ENCODE peak calls at places on chromosomes 7 and 10, in nine cellular contexts. K is GM23338, M is sigmoid colon, Y is stomach, F is H1, T is prostate gland, J is spleen, L is transverse colon, G is Panc1. A is an unnamed sample.

GRCh38 chr10:33661580-33662269 is 327.3 kb upstream of the NRP1 start:
- DNase-seq in G (no peak), M (peak; percentile 84), Y (peak; percentile 26), J (peak; percentile 84), L (peak; percentile 29), F (no peak), K (no peak), T (peak; percentile 58), A (peak; percentile 87)

GRCh38 chr10:128599538-128599937 is 473.3 kb upstream of the MKI67 start:
- DNase-seq in Y (no peak), F (no peak), J (no peak), M (no peak), G (no peak), K (no peak), T (no peak), L (no peak), A (no peak)

GRCh38 chr7:80172387-80172786 is 37.8 kb downstream of the GNAI1 start:
- DNase-seq in M (no peak), F (no peak), T (no peak), K (no peak), Y (no peak), G (no peak), L (no peak), J (no peak), A (no peak)

GRCh38 chr10:101214446-101215396 is 14.5 kb downstream of the LBX1 start:
- DNase-seq in F (peak; percentile 95), T (peak; percentile 30), L (peak; percentile 61), Y (peak; percentile 65), K (peak; percentile 96), G (no peak), M (no peak), J (peak; percentile 88), A (no peak)

GRCh38 chr10:48579251-48579960 is 25.5 kb downstream of the ARHGAP22 start:
- DNase-seq in T (no peak), K (no peak), L (no peak), J (no peak), M (no peak), Y (no peak), G (no peak), F (no peak), A (no peak)

GRCh38 chr10:73837072-73837471 is 25.7 kb upstream of the NDST2 start:
- DNase-seq in Y (no peak), F (no peak), G (no peak), M (no peak), T (no peak), K (no peak), L (no peak), J (no peak), A (no peak)

GRCh38 chr7:94856643-94857042 is 50.8 kb upstream of the PPP1R9A start:
- DNase-seq in F (no peak), L (no peak), J (no peak), M (no peak), Y (no peak), T (no peak), G (no peak), K (no peak), A (no peak)

GRCh38 chr10:126302831-126303230 is 85.4 kb downstream of the ADAM12 start:
- DNase-seq in F (no peak), K (peak; percentile 16), M (no peak), G (no peak), Y (no peak), L (no peak), J (no peak), T (no peak), A (no peak)

GRCh38 chr7:143415696-143416095 is 7.0 kb upstream of the EPHA1 start:
- DNase-seq in G (no peak), J (no peak), Y (no peak), T (no peak), L (no peak), F (no peak), K (no peak), M (no peak), A (no peak)

GRCh38 chr7:143408686-143409551 is at the start of gene EPHA1:
- DNase-seq in Y (peak; percentile 78), G (no peak), K (peak; percentile 97), M (no peak), J (no peak), T (peak; percentile 77), F (peak; percentile 83), L (peak; percentile 75), A (no peak)

GRCh38 chr7:143410523-143411004 is 1.9 kb upstream of the EPHA1 start:
- DNase-seq in K (peak; percentile 84), L (no peak), Y (no peak), T (no peak), M (peak; percentile 85), G (no peak), F (no peak), J (no peak), A (no peak)

GRCh38 chr7:143413123-143413522 is 4.5 kb upstream of the EPHA1 start:
- DNase-seq in G (no peak), J (no peak), F (no peak), T (no peak), M (no peak), L (no peak), Y (no peak), K (no peak), A (no peak)

DNA sequence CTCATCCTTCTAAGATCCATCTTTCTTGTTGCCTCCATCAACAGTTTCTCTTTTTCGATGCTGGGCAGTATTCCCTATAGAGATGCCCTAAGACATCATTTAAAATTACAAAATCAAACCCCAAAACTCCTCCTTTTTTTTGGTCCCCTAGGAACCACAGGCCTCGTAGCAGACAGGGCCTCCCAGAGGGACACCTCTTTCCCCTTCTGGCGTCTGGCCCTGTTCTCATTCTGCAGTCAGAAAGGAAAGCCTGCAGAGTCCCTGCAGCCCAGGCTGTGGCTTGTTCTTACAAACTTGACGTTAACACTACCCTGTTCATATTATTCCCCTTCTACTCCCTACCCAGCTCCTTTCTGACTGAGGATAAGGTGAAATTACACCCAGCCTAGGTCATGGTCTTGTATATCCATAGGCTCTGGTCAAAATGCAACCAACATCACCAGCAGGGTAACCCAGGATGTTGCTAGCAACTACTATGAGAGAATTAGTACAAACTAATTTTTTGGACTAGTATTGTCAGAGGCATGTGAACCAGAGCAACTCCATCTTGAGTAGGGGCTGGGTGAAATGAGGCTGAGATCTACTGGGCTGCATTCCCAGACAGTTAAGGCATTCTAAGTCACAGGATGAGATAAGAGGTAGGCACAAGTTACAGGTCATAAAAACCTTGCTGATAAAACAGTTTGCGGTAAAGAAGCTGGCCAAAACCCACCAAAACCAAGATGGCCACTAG is 3.5 kb upstream of the EPHA1 start:
- DNase-seq in M (no peak), L (no peak), F (no peak), T (no peak), J (no peak), Y (no peak), K (no peak), G (no peak), A (no peak)
- H3K4me1 ChIP-seq in M (peaks cover 26% of the 10 kb centered on the region), L (peaks cover 10% of the 10 kb centered on the region), F (peaks cover 14% of the 10 kb centered on the region), T (no peaks in the 10 kb centered on the region), J (peaks cover 24% of the 10 kb centered on the region), Y (peaks cover 27% of the 10 kb centered on the region), K (peaks cover 65% of the 10 kb centered on the region), G (peaks cover 3% of the 10 kb centered on the region), A (peaks cover 45% of the 10 kb centered on the region)

GRCh38 chr10:4344544-4344994 is 481.4 kb upstream of the AKR1E2 start:
- DNase-seq in G (peak; percentile 57), M (peak; percentile 90), T (no peak), F (no peak), J (no peak), L (peak; percentile 24), Y (no peak), K (peak; percentile 46), A (peak; percentile 83)

GRCh38 chr10:4347397-4347796 is 478.6 kb upstream of the AKR1E2 start:
- DNase-seq in T (no peak), J (no peak), F (no peak), G (no peak), M (no peak), L (no peak), Y (no peak), K (no peak), A (no peak)

GRCh38 chr10:4345842-4346241 is 480.2 kb upstream of the AKR1E2 start:
- DNase-seq in F (no peak), G (no peak), K (no peak), M (no peak), Y (no peak), T (no peak), J (no peak), L (no peak), A (no peak)

GRCh38 chr10:4343798-4344370 is 482.1 kb upstream of the AKR1E2 start:
- DNase-seq in T (no peak), M (no peak), G (no peak), L (no peak), J (no peak), K (no peak), Y (no peak), F (no peak), A (no peak)

DNA sequence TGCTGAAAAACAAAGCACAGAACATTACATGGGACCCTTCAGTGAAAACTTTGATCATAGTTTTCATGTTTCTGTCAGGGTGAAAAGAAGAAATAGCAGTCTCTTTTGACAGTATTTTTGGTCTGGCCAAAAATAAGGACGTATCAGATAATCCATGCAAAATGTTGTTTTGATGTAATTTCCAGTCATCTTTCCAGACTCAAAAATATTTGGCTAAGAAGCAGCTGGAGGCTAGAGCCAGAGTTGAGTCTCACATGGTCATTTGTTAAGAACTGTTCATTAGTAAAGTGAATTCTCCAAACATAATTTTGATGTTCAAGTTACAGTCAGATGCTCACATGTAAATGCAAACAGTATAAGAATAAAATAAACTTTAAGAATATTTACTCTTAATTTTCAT is 479.8 kb upstream of the AKR1E2 start:
- DNase-seq in G (no peak), L (no peak), Y (no peak), T (no peak), M (no peak), J (no peak), K (no peak), F (no peak), A (no peak)
- TF ChIP-seq POLR2AphosphoS5 in G (no peak), L (no peak), Y (no peak), T (no peak), M (no peak), J (no peak), K (no peak), F (no peak), A (no peak)

DNA sequence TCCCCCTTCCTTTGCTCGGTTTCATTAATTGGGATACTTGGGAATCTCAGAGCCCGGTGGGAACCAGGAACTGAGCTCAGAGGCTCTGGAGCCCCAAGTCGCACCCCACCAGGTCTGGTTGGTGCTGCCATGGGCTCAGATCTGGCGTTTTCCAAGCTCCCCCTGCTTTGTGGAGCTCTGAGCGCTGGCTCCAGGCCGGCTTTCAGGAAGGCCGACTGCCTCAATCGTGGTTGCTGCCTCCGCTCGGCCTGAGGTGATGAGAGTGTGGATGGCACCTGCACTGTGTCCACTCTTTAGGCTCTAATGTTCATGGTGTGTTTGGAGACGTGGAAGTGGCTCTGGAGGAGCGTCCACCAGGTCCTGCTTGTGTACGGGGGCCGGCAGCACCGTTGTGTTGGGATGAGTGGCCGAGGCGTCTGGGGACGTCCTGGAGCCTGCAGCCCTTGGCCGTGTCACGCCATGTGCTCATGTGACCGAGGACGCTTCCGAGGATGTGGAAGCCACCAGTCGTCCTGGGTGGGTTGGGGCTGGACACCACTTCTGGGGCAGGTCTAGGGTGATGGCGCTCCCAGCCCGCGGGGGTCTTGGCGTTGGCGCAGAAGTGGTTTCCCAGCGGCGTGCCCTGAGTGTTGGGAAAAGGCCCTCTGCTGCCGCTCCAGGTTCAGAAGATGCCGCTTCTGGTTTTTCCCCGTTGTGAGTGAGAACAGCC is 8.2 kb downstream of the INPP5A start:
- DNase-seq in T (no peak), G (no peak), F (no peak), L (no peak), J (peak; percentile 77), M (peak; percentile 64), Y (no peak), K (no peak), A (no peak)
- H3K4me1 ChIP-seq in T (peaks cover 6% of the 10 kb centered on the region), G (peaks cover 32% of the 10 kb centered on the region), F (no peaks in the 10 kb centered on the region), L (peaks cover 22% of the 10 kb centered on the region), J (peaks cover 46% of the 10 kb centered on the region), M (peaks cover 87% of the 10 kb centered on the region), Y (peaks cover 62% of the 10 kb centered on the region), K (peaks cover 3% of the 10 kb centered on the region), A (peaks cover 42% of the 10 kb centered on the region)

GRCh38 chr10:30534465-30535144 is 94.9 kb downstream of the LYZL2 start:
- DNase-seq in M (peak; percentile 86), G (peak; percentile 18), F (peak; percentile 76), T (peak; percentile 70), L (peak; percentile 80), K (peak; percentile 89), J (peak; percentile 84), Y (peak; percentile 79), A (peak; percentile 83)

GRCh38 chr10:30527623-30528426 is 93.8 kb downstream of the MAP3K8 start:
- DNase-seq in G (no peak), J (no peak), M (peak; percentile 10), K (no peak), F (no peak), Y (no peak), L (no peak), T (no peak), A (no peak)

GRCh38 chr10:30531751-30532530 is 97.6 kb downstream of the LYZL2 start:
- DNase-seq in K (no peak), L (no peak), J (no peak), F (no peak), Y (no peak), G (no peak), T (no peak), M (peak; percentile 52), A (no peak)

GRCh38 chr10:30528427-30528782 is 94.4 kb downstream of the MAP3K8 start:
- DNase-seq in M (peak; percentile 15), Y (no peak), G (no peak), K (no peak), L (no peak), J (no peak), T (no peak), F (no peak), A (no peak)

GRCh38 chr10:30529373-30529998 is 95.5 kb downstream of the MAP3K8 start:
- DNase-seq in Y (peak; percentile 70), L (peak; percentile 80), G (no peak), M (peak; percentile 85), F (no peak), J (peak; percentile 96), K (peak; percentile 32), T (peak; percentile 8), A (peak; percentile 79)
- TF ChIP-seq POLR2AphosphoS5 in Y (no peak), L (no peak), G (no peak), M (peak; percentile 36), F (no peak), J (peak; percentile 89), K (no peak), T (no peak), A (no peak)